ENCODE peak calls at places on chromosome 1, in eight cellular contexts. M is HCT116, T is GM23338, E is GM12878, W is stomach, N is suprapubic skin, P is sigmoid colon, S is breast epithelium. F is an unnamed sample.

GRCh38 chr1:87642581-87643129 is 314.0 kb downstream of the LMO4 start:
- DNase-seq in M (no peak), T (peak; percentile 39), E (no peak), W (no peak), N (no peak), P (no peak), S (no peak), F (peak; percentile 42)

GRCh38 chr1:6870571-6870970 is 85.3 kb downstream of the CAMTA1 start:
- DNase-seq in M (no peak), T (no peak), E (no peak), W (no peak), N (no peak), P (no peak), S (no peak), F (no peak)

GRCh38 chr1:211352985-211353515 is 26.4 kb downstream of the TRAF5 start:
- DNase-seq in M (peak; percentile 15), T (peak; percentile 74), E (no peak), W (peak; percentile 72), N (no peak), P (no peak), S (no peak), F (no peak)

GRCh38 chr1:35580949-35581388 is 7.9 kb downstream of the TFAP2E start:
- DNase-seq in M (no peak), T (no peak), E (no peak), W (no peak), N (no peak), P (no peak), S (no peak), F (no peak)

GRCh38 chr1:235072096-235072495 is 56.5 kb downstream of the TOMM20 start:
- DNase-seq in M (no peak), T (no peak), E (no peak), W (no peak), N (no peak), P (no peak), S (no peak), F (no peak)

GRCh38 chr1:242718967-242719366 is 194.5 kb upstream of the PLD5 start:
- DNase-seq in M (no peak), T (peak; percentile 34), E (no peak), W (no peak), N (no peak), P (no peak), S (no peak), F (no peak)

GRCh38 chr1:234067584-234067983 is 163.1 kb downstream of the SLC35F3 start:
- DNase-seq in M (no peak), T (no peak), E (no peak), W (no peak), N (no peak), P (no peak), S (no peak), F (no peak)

GRCh38 chr1:196438324-196438723 is 169.9 kb downstream of the KCNT2 start:
- DNase-seq in M (no peak), T (no peak), E (no peak), W (no peak), N (no peak), P (no peak), S (no peak), F (no peak)

GRCh38 chr1:7334475-7335035 is 436.5 kb upstream of the VAMP3 start:
- DNase-seq in M (no peak), T (peak; percentile 15), E (no peak), W (no peak), N (no peak), P (no peak), S (no peak), F (peak; percentile 66)

GRCh38 chr1:162056043-162056442 is 13.4 kb upstream of the NOS1AP start:
- DNase-seq in M (peak; percentile 74), T (peak; percentile 94), E (peak; percentile 17), W (peak; percentile 70), N (no peak), P (peak; percentile 76), S (peak; percentile 65), F (peak; percentile 59)

GRCh38 chr1:193614817-193615216 is 428.4 kb upstream of the B3GALT2 start:
- DNase-seq in M (peak; percentile 37), T (no peak), E (peak; percentile 2), W (no peak), N (no peak), P (no peak), S (no peak), F (no peak)

GRCh38 chr1:84689514-84690396 is 506 bp downstream of the SSX2IP start:
- DNase-seq in M (no peak), T (peak; percentile 77), E (no peak), W (peak; percentile 58), N (peak; percentile 80), P (peak; percentile 86), S (peak; percentile 36), F (no peak)

GRCh38 chr1:54453509-54453908 is 47.3 kb upstream of the SSBP3 start:
- DNase-seq in M (no peak), T (no peak), E (no peak), W (no peak), N (no peak), P (peak; percentile 22), S (no peak), F (no peak)

GRCh38 chr1:234851450-234852438 is 241.8 kb upstream of the IRF2BP2 start:
- DNase-seq in M (no peak), T (peak; percentile 24), E (no peak), W (no peak), N (no peak), P (no peak), S (no peak), F (no peak)

GRCh38 chr1:230270940-230271325 is 155.2 kb downstream of the PGBD5 start:
- DNase-seq in M (no peak), T (no peak), E (no peak), W (no peak), N (peak; percentile 52), P (no peak), S (no peak), F (no peak)

GRCh38 chr1:242811092-242811840 is 286.8 kb upstream of the PLD5 start:
- DNase-seq in M (no peak), T (no peak), E (no peak), W (no peak), N (no peak), P (no peak), S (no peak), F (no peak)

GRCh38 chr1:232987741-232988140 is 37.3 kb downstream of the NTPCR start:
- DNase-seq in M (no peak), T (no peak), E (no peak), W (no peak), N (no peak), P (peak; percentile 34), S (no peak), F (no peak)

GRCh38 chr1:243903904-243904303 is 53.9 kb upstream of the AKT3 start:
- DNase-seq in M (no peak), T (peak; percentile 53), E (no peak), W (no peak), N (no peak), P (no peak), S (no peak), F (no peak)

GRCh38 chr1:201376464-201377374 is 761 bp downstream of the TNNT2 start:
- DNase-seq in M (peak; percentile 59), T (peak; percentile 97), E (no peak), W (peak; percentile 38), N (no peak), P (no peak), S (no peak), F (no peak)

GRCh38 chr1:53511933-53512806 is 53.0 kb downstream of the DMRTB1 start:
- DNase-seq in M (no peak), T (no peak), E (no peak), W (no peak), N (no peak), P (no peak), S (no peak), F (peak; percentile 20)

GRCh38 chr1:47186267-47187185 is 3.3 kb downstream of the PDZK1IP1 start:
- DNase-seq in M (no peak), T (no peak), E (no peak), W (peak; percentile 20), N (no peak), P (no peak), S (no peak), F (no peak)

GRCh38 chr1:154750681-154751665 is 119.1 kb downstream of the KCNN3 start:
- DNase-seq in M (no peak), T (no peak), E (no peak), W (no peak), N (peak; percentile 47), P (peak; percentile 54), S (no peak), F (no peak)

GRCh38 chr1:225812488-225813249 is 2.7 kb downstream of the EPHX1 start:
- DNase-seq in M (no peak), T (no peak), E (no peak), W (no peak), N (no peak), P (no peak), S (no peak), F (no peak)

GRCh38 chr1:22712502-22713271 is 2.0 kb downstream of the EPHB2 start:
- DNase-seq in M (no peak), T (no peak), E (no peak), W (no peak), N (no peak), P (no peak), S (no peak), F (no peak)
- TF ChIP-seq POLR2AphosphoS5 in M (no peak), T (no peak), E (no peak), W (no peak), N (no peak), P (no peak), S (no peak), F (no peak)

GRCh38 chr1:116465845-116466685 is 93.0 kb downstream of the ATP1A1 start:
- DNase-seq in M (no peak), T (no peak), E (no peak), W (no peak), N (no peak), P (no peak), S (no peak), F (peak; percentile 93)
- H3K4me3 ChIP-seq in M (no peak overlapping the region), T (no peak overlapping the region), E (no peak overlapping the region), W (no peak overlapping the region), N (no peak overlapping the region), P (no peak overlapping the region), S (no peak overlapping the region), F (peak overlapping the region; percentile 32)

GRCh38 chr1:119532324-119532910 is 25.4 kb downstream of the HSD3B1 start:
- DNase-seq in M (no peak), T (no peak), E (no peak), W (no peak), N (no peak), P (no peak), S (no peak), F (no peak)
- TF ChIP-seq POLR2AphosphoS5 in M (no peak), T (no peak), E (no peak), W (no peak), N (no peak), P (no peak), S (no peak), F (no peak)

GRCh38 chr1:27491748-27492700 is 2.1 kb upstream of the WASF2 start:
- DNase-seq in M (no peak), T (no peak), E (no peak), W (no peak), N (peak; percentile 75), P (peak; percentile 80), S (peak; percentile 79), F (no peak)

GRCh38 chr1:27488523-27489138 is 1.3 kb downstream of the WASF2 start:
- DNase-seq in M (no peak), T (peak; percentile 30), E (no peak), W (no peak), N (peak; percentile 18), P (peak; percentile 34), S (no peak), F (no peak)

GRCh38 chr1:27489973-27490741 is at the start of gene WASF2:
- DNase-seq in M (peak; percentile 95), T (peak; percentile 98), E (peak; percentile 89), W (peak; percentile 97), N (peak; percentile 99), P (peak; percentile 99), S (peak; percentile 98), F (peak; percentile 96)

GRCh38 chr1:27485363-27485762 is 4.6 kb downstream of the WASF2 start:
- DNase-seq in M (no peak), T (no peak), E (no peak), W (no peak), N (no peak), P (no peak), S (no peak), F (no peak)

GRCh38 chr1:27487927-27488522 is 1.9 kb downstream of the WASF2 start:
- DNase-seq in M (no peak), T (no peak), E (no peak), W (no peak), N (no peak), P (no peak), S (no peak), F (no peak)
- H3K4me3 ChIP-seq in M (peak overlapping the region; percentile 99), T (peak overlapping the region; percentile 87), E (peak overlapping the region; percentile 98), W (peak overlapping the region; percentile 87), N (peak overlapping the region; percentile 72), P (peak overlapping the region; percentile 98), S (peak overlapping the region; percentile 87), F (peak overlapping the region; percentile 89)

F was measured in SK-N-MC.